ENCODE peak calls at places on chromosomes 11 and 22, in nine cellular contexts. Y is CD4-positive, alpha-beta T cell; P is foreskin fibroblast; D is HFFc6; I is colonic mucosa; G is CD8-positive, alpha-beta T cell; J is stomach; Z is transverse colon; C is fibroblast of pulmonary artery. V is an unnamed sample.

GRCh38 chr11:45798793-45799441 is 6.0 kb upstream of the SLC35C1 start:
- DNase-seq in I (no peak), G (no peak), Z (no peak), J (peak), D (no peak), C (peak), Y (no peak), P (no peak), V (no peak)

GRCh38 chr11:114209343-114209742 is 86.9 kb upstream of the NNMT start:
- DNase-seq in P (no peak), D (no peak), Z (no peak), C (no peak), Y (no peak), G (no peak), I (no peak), J (no peak), V (no peak)

GRCh38 chr11:117669062-117669461 is 128.0 kb downstream of the DSCAML1 start:
- DNase-seq in Y (no peak), C (no peak), Z (no peak), I (no peak), P (no peak), G (no peak), D (no peak), J (no peak), V (no peak)

GRCh38 chr11:66882540-66882939 is 25.7 kb downstream of the LRFN4 start:
- DNase-seq in Y (no peak), D (no peak), J (peak), Z (no peak), I (no peak), P (no peak), C (no peak), G (no peak), V (no peak)

GRCh38 chr11:78478536-78478935 is 60.9 kb upstream of the GAB2 start:
- DNase-seq in Z (no peak), P (no peak), J (no peak), C (no peak), D (no peak), G (no peak), I (no peak), Y (no peak), V (no peak)

GRCh38 chr11:2451916-2452694 is 7.3 kb downstream of the KCNQ1 start:
- DNase-seq in Y (no peak), P (peak), I (no peak), C (no peak), D (no peak), J (no peak), Z (no peak), G (no peak), V (no peak)

GRCh38 chr22:23038334-23038642 is 32.0 kb upstream of the GNAZ start:
- DNase-seq in I (no peak), J (no peak), D (no peak), Z (no peak), C (no peak), G (no peak), Y (no peak), P (no peak), V (no peak)

GRCh38 chr11:69229521-69229920 is 64.4 kb upstream of the MYEOV start:
- DNase-seq in P (no peak), G (no peak), I (no peak), Z (no peak), Y (no peak), J (peak), C (no peak), D (no peak), V (no peak)

GRCh38 chr11:132895340-132895739 is 637.0 kb downstream of the OPCML start:
- DNase-seq in I (no peak), D (no peak), J (no peak), C (peak), Z (no peak), G (no peak), Y (no peak), P (peak), V (no peak)

GRCh38 chr11:110003426-110003825 is 89.8 kb upstream of the ZC3H12C start:
- DNase-seq in P (no peak), Z (peak), G (no peak), Y (no peak), D (no peak), I (peak), C (no peak), J (no peak), V (no peak)

GRCh38 chr11:103870821-103871309 is 165.6 kb upstream of the DDI1 start:
- DNase-seq in Y (no peak), I (peak), C (peak), G (no peak), Z (no peak), P (peak), D (no peak), J (no peak), V (no peak)

GRCh38 chr11:47765086-47765485 is 2.1 kb downstream of the FNBP4 start:
- DNase-seq in G (no peak), Z (no peak), D (no peak), P (no peak), J (no peak), Y (no peak), C (no peak), I (no peak), V (no peak)

GRCh38 chr11:45259607-45260006 is 26.5 kb downstream of the SYT13 start:
- DNase-seq in G (no peak), P (peak), Z (peak), C (no peak), J (peak), I (peak), D (peak), Y (no peak), V (no peak)

GRCh38 chr11:128180446-128181089 is 406.8 kb downstream of the ETS1 start:
- DNase-seq in J (no peak), Y (no peak), I (no peak), G (no peak), P (peak), D (peak), C (peak), Z (no peak), V (no peak)

GRCh38 chr11:20113147-20113435 is 47.2 kb downstream of the DBX1 start:
- DNase-seq in I (no peak), G (no peak), P (no peak), Z (no peak), C (no peak), D (no peak), Y (no peak), J (no peak), V (no peak)

GRCh38 chr11:64881476-64881875 is 3.1 kb upstream of the EHD1 start:
- DNase-seq in D (no peak), G (no peak), I (no peak), J (no peak), Y (no peak), Z (no peak), C (no peak), P (no peak), V (no peak)

GRCh38 chr11:44716256-44716655 is 10.5 kb upstream of the TSPAN18 start:
- DNase-seq in D (no peak), I (no peak), C (no peak), G (no peak), Z (no peak), J (no peak), P (no peak), Y (no peak), V (no peak)

GRCh38 chr11:70371241-70371640 is 27.1 kb upstream of the CTTN start:
- DNase-seq in I (no peak), C (no peak), Z (no peak), P (no peak), D (no peak), Y (no peak), J (no peak), G (no peak), V (no peak)

GRCh38 chr22:17370036-17370765 is 941 bp downstream of the CECR2 start:
- DNase-seq in Y (no peak), J (no peak), Z (no peak), D (no peak), G (no peak), C (no peak), P (no peak), I (no peak), V (peak)

GRCh38 chr22:49437356-49437755 is 390.3 kb downstream of the BRD1 start:
- DNase-seq in P (no peak), I (no peak), C (no peak), D (no peak), Y (no peak), G (no peak), J (no peak), Z (no peak), V (no peak)

GRCh38 chr11:1298695-1299492 is 10.5 kb downstream of the TOLLIP start:
- DNase-seq in G (no peak), I (peak), C (peak), Z (peak), P (peak), J (peak), D (no peak), Y (no peak), V (no peak)

GRCh38 chr22:40671369-40671768 is 7.9 kb upstream of the MCHR1 start:
- DNase-seq in Y (no peak), Z (no peak), C (no peak), J (no peak), G (no peak), I (no peak), D (no peak), P (no peak), V (no peak)
- TF ChIP-seq CTCF in Y (no peak), Z (no peak), C (no peak), J (no peak), G (no peak), I (no peak), D (no peak), P (no peak), V (no peak)

DNA sequence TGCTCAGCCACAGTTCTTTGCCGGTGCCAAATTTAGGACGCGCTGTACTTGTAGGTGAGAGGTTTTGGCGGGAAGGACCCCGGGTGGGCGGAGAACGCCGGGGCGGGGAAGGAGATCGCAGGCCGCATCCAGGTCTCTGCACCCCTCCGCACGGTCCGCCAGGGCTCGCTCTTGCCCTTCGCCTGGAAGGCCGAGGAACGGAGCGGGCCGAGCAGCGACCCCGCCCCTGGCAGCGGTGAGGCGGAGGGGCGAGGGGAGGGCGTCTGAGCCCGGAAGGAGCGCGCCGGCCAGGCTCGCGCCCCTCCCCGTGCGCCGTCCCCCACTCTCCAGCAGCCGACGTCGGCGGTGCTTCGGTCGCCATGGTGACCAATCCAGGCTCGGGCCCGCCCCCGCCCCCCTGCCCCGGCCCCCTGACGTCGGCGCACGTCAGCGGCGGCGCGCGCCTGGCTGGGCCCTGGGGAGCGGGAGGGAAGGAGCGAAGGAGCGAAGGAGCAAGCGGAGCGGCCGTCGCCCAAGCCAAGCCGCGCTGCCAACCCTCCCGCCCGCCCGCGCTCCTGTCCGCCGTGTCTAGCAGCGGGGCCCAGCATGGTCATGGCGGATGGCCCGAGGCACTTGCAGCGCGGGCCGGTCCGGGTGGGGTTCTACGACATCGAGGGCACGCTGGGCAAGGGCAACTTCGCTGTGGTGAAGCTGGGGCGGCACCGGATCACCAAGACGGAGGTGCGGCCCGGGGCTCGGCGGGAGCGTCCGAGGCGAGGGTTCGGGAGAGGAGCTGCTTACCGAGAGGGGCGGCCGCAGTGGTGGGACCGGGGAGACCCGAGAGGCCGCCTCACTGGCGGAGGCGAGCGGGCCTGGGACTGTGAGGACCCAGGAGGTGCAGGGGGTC is at the start of gene SIK2:
- DNase-seq in I (peak), Z (peak), G (peak), P (peak), D (peak), Y (peak), J (peak), C (peak), V (peak)
- TF ChIP-seq CTCF in I (peak), Z (peak), G (peak), P (peak), D (peak), Y (peak), J (peak), C (peak), V (peak)

GRCh38 chr11:119316729-119317591 is at the start of gene MCAM:
- DNase-seq in D (no peak), J (no peak), P (no peak), G (no peak), Y (no peak), C (no peak), Z (no peak), I (no peak), V (no peak)

GRCh38 chr11:119314748-119315138 is 2.2 kb downstream of the MCAM start:
- DNase-seq in P (no peak), D (no peak), Z (no peak), G (no peak), J (no peak), Y (no peak), I (no peak), C (no peak), V (no peak)

GRCh38 chr11:119317592-119318239 is 786 bp upstream of the MCAM start:
- DNase-seq in J (no peak), I (no peak), Z (no peak), Y (no peak), G (no peak), P (no peak), D (no peak), C (no peak), V (no peak)

GRCh38 chr11:119316017-119316728 is 757 bp downstream of the MCAM start:
- DNase-seq in P (no peak), G (no peak), J (no peak), D (no peak), Z (no peak), C (no peak), I (no peak), Y (no peak), V (no peak)

GRCh38 chr11:119315139-119316016 is 1.6 kb downstream of the MCAM start:
- DNase-seq in P (no peak), Z (peak), I (no peak), G (no peak), Y (peak), D (no peak), C (no peak), J (no peak), V (no peak)
- TF ChIP-seq CTCF in P (no peak), Z (no peak), I (no peak), G (no peak), Y (no peak), D (peak), C (no peak), J (no peak), V (no peak)

DNA sequence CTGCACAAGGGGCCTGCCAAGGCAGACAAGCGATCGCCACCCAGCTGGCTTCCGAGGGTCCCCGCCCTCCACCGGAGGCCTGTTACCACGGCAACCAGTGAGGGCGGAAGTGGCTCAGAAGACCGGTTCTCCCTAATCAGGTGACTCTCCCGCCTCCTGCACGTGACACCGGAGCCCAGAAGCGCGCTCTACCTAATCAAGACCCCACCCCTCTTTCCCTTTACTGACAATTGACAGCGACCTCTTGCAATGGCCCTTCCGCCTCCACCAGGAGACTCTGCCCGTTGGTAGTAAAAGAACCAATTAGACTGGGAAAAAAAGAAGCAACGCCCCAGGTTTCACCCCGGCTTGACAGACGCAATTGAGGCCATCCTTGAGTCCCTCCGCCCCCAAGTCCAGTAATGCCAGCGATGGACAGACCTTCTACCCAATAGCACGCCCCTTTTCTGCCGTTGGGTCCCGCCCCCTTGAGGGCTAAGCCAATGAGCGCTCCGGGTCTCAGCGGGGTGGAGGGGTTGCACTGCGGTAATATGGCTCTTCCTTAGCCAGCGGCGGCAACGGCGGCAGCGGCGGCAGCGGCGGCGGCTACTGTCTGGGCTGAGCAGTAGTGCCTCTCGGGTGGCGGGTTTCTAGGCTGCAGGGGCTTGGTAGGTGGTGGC is at the start of gene UVRAG:
- DNase-seq in P (peak), J (peak), Z (peak), D (peak), Y (peak), G (peak), C (peak), I (peak), V (peak)
- TF ChIP-seq CTCF in P (no peak), J (no peak), Z (no peak), D (peak), Y (no peak), G (no peak), C (no peak), I (no peak), V (no peak)

GRCh38 chr11:28581286-28582242 is 473.4 kb downstream of the METTL15 start:
- DNase-seq in D (no peak), P (no peak), Y (no peak), Z (no peak), I (no peak), C (peak), G (no peak), J (no peak), V (no peak)
- TF ChIP-seq CTCF in D (peak), P (no peak), Y (no peak), Z (no peak), I (no peak), C (no peak), G (no peak), J (no peak), V (no peak)

DNA sequence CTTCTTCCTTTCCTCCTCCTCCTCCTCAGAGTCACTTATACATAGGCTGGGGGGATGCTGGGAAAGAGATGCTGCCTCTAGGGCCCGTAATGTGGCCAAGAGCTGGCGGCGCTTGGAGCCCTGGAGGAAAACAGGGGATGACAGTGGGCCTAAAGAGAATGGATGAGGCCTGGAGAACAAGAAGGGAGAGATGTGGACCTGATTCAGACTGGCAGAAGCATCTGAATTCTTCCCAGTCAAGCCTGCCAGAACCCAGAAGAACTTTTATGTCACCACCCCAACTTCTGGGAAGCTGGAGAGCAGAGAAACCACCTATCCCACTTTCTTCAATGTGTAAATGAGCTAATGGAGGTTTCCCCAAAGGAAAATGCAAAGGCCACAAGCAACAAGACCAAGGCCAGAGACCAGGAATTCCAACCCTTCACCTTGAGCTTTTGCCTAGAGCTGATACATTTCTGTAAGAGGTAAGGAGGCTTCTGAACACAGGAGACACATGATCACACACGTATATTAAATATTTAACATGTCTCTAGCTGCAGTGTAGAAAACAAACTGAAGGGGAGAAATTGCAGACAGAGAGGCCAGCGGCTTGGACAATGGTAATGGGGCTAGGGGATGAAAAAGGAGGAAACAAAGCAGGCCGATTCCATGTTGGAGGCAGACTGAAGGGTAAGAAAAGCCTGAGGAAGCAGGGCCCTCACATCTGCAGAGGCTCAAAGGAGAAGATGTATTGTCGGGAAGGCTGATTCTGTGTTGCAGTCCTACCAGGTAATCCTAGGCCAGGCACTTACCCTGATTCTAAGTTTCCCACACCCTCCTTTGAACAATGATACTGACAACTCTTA is 1.1 kb downstream of the RRP8 start:
- DNase-seq in D (no peak), C (no peak), G (no peak), Z (no peak), J (no peak), Y (no peak), P (no peak), I (peak), V (no peak)
- TF ChIP-seq CTCF in D (no peak), C (no peak), G (no peak), Z (no peak), J (no peak), Y (no peak), P (no peak), I (no peak), V (no peak)

GRCh38 chr22:37781434-37782059 is 26.2 kb upstream of the GCAT start:
- DNase-seq in Y (no peak), J (no peak), I (no peak), P (no peak), Z (no peak), C (no peak), D (no peak), G (no peak), V (no peak)
- TF ChIP-seq CTCF in Y (no peak), J (no peak), I (no peak), P (peak), Z (no peak), C (peak), D (peak), G (no peak), V (peak)

V was measured in progenitor cell of endocrine pancreas.